ENCODE peak calls at places on chromosomes 16 and 17, in five cellular contexts. U, K, J, Z and R are unnamed samples.

GRCh38 chr16:30567991-30568638 is 3.4 kb downstream of the ZNF688 start:
- DNase-seq in K (no peak), U (no peak), J (peak; percentile 66), Z (no peak), R (no peak)

GRCh38 chr16:21590791-21591190 is 8.6 kb upstream of the METTL9 start:
- DNase-seq in K (no peak), Z (no peak), U (no peak), J (no peak), R (no peak)

GRCh38 chr16:31141489-31142108 is 6.1 kb upstream of the PRSS8 start:
- DNase-seq in U (no peak), K (peak; percentile 47), J (no peak), Z (no peak), R (no peak)

GRCh38 chr17:48561894-48562810 is 16.0 kb downstream of the HOXB4 start:
- DNase-seq in U (no peak), Z (no peak), K (no peak), J (peak; percentile 65), R (no peak)

GRCh38 chr16:8683640-8684039 is 9.2 kb downstream of the ABAT start:
- DNase-seq in K (no peak), J (no peak), U (no peak), Z (no peak), R (no peak)

GRCh38 chr16:49499018-49499785 is 125.6 kb downstream of the C16orf78 start:
- DNase-seq in U (no peak), Z (no peak), J (no peak), K (no peak), R (no peak)

GRCh38 chr16:12601290-12601900 is 202.3 kb downstream of the CPPED1 start:
- DNase-seq in Z (no peak), K (no peak), J (no peak), U (no peak), R (no peak)

GRCh38 chr16:55499951-55500350 is 8.9 kb upstream of the LPCAT2 start:
- DNase-seq in Z (peak; percentile 22), J (no peak), U (peak; percentile 41), K (no peak), R (no peak)

GRCh38 chr17:17181666-17182600 is 24.2 kb downstream of the PLD6 start:
- DNase-seq in Z (no peak), J (peak; percentile 64), K (no peak), U (no peak), R (no peak)

GRCh38 chr17:73748521-73748920 is 104.3 kb upstream of the SDK2 start:
- DNase-seq in J (no peak), K (no peak), U (no peak), Z (no peak), R (no peak)

GRCh38 chr16:3561626-3562025 is 15.6 kb downstream of the NLRC3 start:
- DNase-seq in Z (no peak), U (no peak), K (no peak), J (no peak), R (no peak)

GRCh38 chr16:8660841-8661301 is 13.5 kb upstream of the ABAT start:
- DNase-seq in U (peak; percentile 62), J (no peak), K (peak; percentile 81), Z (peak; percentile 87), R (peak; percentile 40)

GRCh38 chr16:30953511-30954124 is 3.9 kb upstream of the SETD1A start:
- DNase-seq in J (no peak), Z (peak; percentile 86), U (peak; percentile 71), K (peak; percentile 76), R (peak; percentile 76)

GRCh38 chr16:57893559-57894389 is 77.2 kb downstream of the CNGB1 start:
- DNase-seq in J (no peak), K (no peak), U (no peak), Z (no peak), R (no peak)

GRCh38 chr17:68248886-68249872 is 1.3 kb downstream of the AMZ2 start:
- DNase-seq in U (no peak), J (no peak), Z (no peak), K (no peak), R (no peak)

GRCh38 chr17:33560871-33561270 is 267.8 kb upstream of the ASIC2 start:
- DNase-seq in Z (no peak), K (no peak), J (no peak), U (no peak), R (no peak)

GRCh38 chr16:65121870-65122723 is at the start of gene CDH11:
- DNase-seq in J (no peak), U (no peak), Z (peak; percentile 81), K (peak; percentile 82), R (no peak)

GRCh38 chr16:54093281-54093680 is 193.3 kb downstream of the IRX3 start:
- DNase-seq in Z (no peak), J (no peak), U (no peak), K (no peak), R (no peak)

GRCh38 chr16:88282221-88283041 is 100.3 kb upstream of the ZNF469 start:
- DNase-seq in Z (no peak), K (peak; percentile 86), U (no peak), J (no peak), R (no peak)

GRCh38 chr16:49305406-49305805 is 23.8 kb upstream of the CBLN1 start:
- DNase-seq in J (no peak), K (no peak), U (no peak), Z (no peak), R (no peak)

GRCh38 chr17:38431343-38432145 is 3.3 kb downstream of the ARHGAP23 start:
- DNase-seq in U (no peak), K (no peak), J (no peak), Z (no peak), R (no peak)

GRCh38 chr17:6755731-6756184 is at the start of gene XAF1:
- DNase-seq in J (peak; percentile 40), Z (no peak), U (no peak), K (no peak), R (no peak)

GRCh38 chr16:11251525-11252481 is 4.2 kb downstream of the SOCS1 start:
- DNase-seq in U (no peak), K (no peak), J (no peak), Z (no peak), R (no peak)

GRCh38 chr17:67212716-67213417 is 32.1 kb downstream of the HELZ start:
- DNase-seq in K (no peak), J (no peak), Z (no peak), U (no peak), R (no peak)

GRCh38 chr16:14373406-14373805 is 256.7 kb downstream of the PARN start:
- DNase-seq in Z (no peak), U (no peak), K (no peak), J (no peak), R (no peak)

GRCh38 chr16:84643677-84644076 is 4.6 kb upstream of the KLHL36 start:
- DNase-seq in K (no peak), U (no peak), J (no peak), Z (no peak), R (no peak)

GRCh38 chr16:57859331-57859730 is 57.0 kb upstream of the KIFC3 start:
- DNase-seq in J (no peak), U (peak; percentile 46), Z (no peak), K (no peak), R (peak; percentile 18)

GRCh38 chr17:9676742-9677387 is 31.5 kb downstream of the USP43 start:
- DNase-seq in J (peak; percentile 9), K (no peak), Z (no peak), U (peak; percentile 91), R (no peak)

GRCh38 chr16:4093495-4094137 is 22.6 kb downstream of the ADCY9 start:
- DNase-seq in K (no peak), J (no peak), U (no peak), Z (no peak), R (no peak)

GRCh38 chr17:39972271-39972670 is 8.3 kb upstream of the PSMD3 start:
- DNase-seq in Z (no peak), U (no peak), K (no peak), J (no peak), R (no peak)

GRCh38 chr16:57529324-57530103 is 6.9 kb downstream of the CCDC102A start:
- DNase-seq in U (no peak), J (no peak), K (peak; percentile 14), Z (no peak), R (no peak)

GRCh38 chr17:77487211-77487629 is 346.5 kb downstream of the SEC14L1 start:
- DNase-seq in J (no peak), K (no peak), Z (no peak), U (no peak), R (no peak)

GRCh38 chr17:82272495-82273326 is 789 bp downstream of the CSNK1D start:
- DNase-seq in J (no peak), U (no peak), K (peak; percentile 92), Z (no peak), R (no peak)

GRCh38 chr17:34154916-34155730 is 100.0 kb upstream of the CCL2 start:
- DNase-seq in K (peak; percentile 21), U (no peak), Z (no peak), J (no peak), R (no peak)

GRCh38 chr16:9033125-9033830 is 58.2 kb upstream of the HAPSTR1 start:
- DNase-seq in J (no peak), Z (peak; percentile 70), U (peak; percentile 74), K (peak; percentile 57), R (no peak)

GRCh38 chr17:81066072-81066471 is 31.1 kb downstream of the BAIAP2 start:
- DNase-seq in K (no peak), Z (no peak), U (no peak), J (no peak), R (no peak)

DNA sequence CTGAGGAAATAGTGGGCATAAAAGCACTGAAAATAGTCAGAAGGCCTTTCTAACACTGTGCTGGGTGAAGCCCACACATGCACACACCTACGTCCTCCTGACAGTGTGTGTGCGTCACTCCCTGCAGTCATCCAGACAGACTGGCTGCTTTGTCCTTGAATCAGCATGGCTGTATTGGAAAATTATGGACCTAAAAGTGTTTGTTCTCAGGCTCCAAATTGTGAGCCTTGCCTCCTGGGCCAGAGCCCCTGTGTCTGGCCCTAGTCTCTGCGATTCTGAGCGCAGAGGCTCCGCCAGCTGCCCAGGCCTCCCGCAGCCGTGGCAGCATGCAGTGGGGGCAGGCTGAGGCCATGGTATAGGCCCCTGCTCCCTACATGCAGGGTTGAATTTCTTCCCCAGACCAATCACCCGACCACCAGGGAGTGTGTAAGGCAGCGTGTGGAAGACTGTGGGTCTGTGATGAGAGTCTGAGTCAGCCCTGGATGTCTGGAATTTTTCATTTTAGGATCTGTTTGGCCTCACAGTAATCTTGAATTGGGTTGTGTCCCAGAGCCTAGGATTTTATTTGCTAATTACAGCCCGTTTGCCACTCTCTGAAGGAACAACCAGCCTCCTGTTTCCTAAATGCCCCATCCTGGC is 166.8 kb downstream of the LGALS9B start:
- DNase-seq in K (no peak), U (no peak), Z (no peak), J (no peak), R (no peak)
- TF ChIP-seq JUND in K (peak; percentile 33), U (no peak), Z (no peak), J (no peak), R (no peak)

GRCh38 chr17:45170280-45170975 is 8.8 kb downstream of the HEXIM2 start:
- DNase-seq in Z (no peak), U (no peak), J (no peak), K (no peak), R (no peak)
- TF ChIP-seq JUND in Z (no peak), U (no peak), J (no peak), K (no peak), R (no peak)

GRCh38 chr17:41325611-41326010 is 10.1 kb upstream of the KRTAP17-1 start:
- DNase-seq in J (no peak), K (no peak), U (no peak), Z (no peak), R (no peak)
- TF ChIP-seq JUND in J (no peak), K (no peak), U (no peak), Z (no peak), R (no peak)

GRCh38 chr17:57305329-57305728 is 49.0 kb downstream of the MSI2 start:
- DNase-seq in K (no peak), U (no peak), Z (no peak), J (no peak), R (no peak)
- TF ChIP-seq JUND in K (no peak), U (no peak), Z (no peak), J (no peak), R (no peak)